ENCODE peak calls at places on chromosomes 1 and 21, in eight cellular contexts. C, N, M, J, I, X, R and A are unnamed samples. For H3K4me1, the result is how much of the 10 kb centered on the place peaks cover.

GRCh38 chr1:6392081-6392879 is 1.3 kb downstream of the ACOT7 start:
- DNase-seq in C (no peak), N (no peak), M (no peak), J (no peak), I (no peak), X (peak), R (no peak), A (peak)

GRCh38 chr1:224503161-224504118 is 68.8 kb upstream of the WDR26 start:
- DNase-seq in C (peak), N (peak), M (peak), J (peak), I (peak), X (peak), R (peak), A (no peak)

GRCh38 chr1:110187139-110187890 is 22.8 kb upstream of the KCNC4 start:
- DNase-seq in C (no peak), N (peak), M (no peak), J (no peak), I (no peak), X (no peak), R (no peak), A (no peak)

GRCh38 chr1:19465123-19465522 is 20.2 kb downstream of the CAPZB start:
- DNase-seq in C (no peak), N (no peak), M (no peak), J (no peak), I (no peak), X (no peak), R (no peak), A (no peak)

GRCh38 chr1:20110679-20111078 is 8.7 kb downstream of the PLA2G2D start:
- DNase-seq in C (no peak), N (peak), M (no peak), J (no peak), I (no peak), X (no peak), R (no peak), A (no peak)

GRCh38 chr1:204931768-204932572 is 61.3 kb downstream of the NFASC start:
- DNase-seq in C (no peak), N (peak), M (no peak), J (no peak), I (no peak), X (no peak), R (no peak), A (no peak)

GRCh38 chr1:234980224-234980656 is 148.4 kb downstream of the TOMM20 start:
- DNase-seq in C (no peak), N (no peak), M (no peak), J (no peak), I (no peak), X (no peak), R (no peak), A (no peak)

GRCh38 chr1:207241164-207241934 is 80.1 kb upstream of the CD55 start:
- DNase-seq in C (no peak), N (no peak), M (no peak), J (no peak), I (peak), X (no peak), R (no peak), A (no peak)

GRCh38 chr1:98034505-98034904 is 113.7 kb upstream of the DPYD start:
- DNase-seq in C (no peak), N (no peak), M (no peak), J (no peak), I (no peak), X (no peak), R (no peak), A (no peak)

GRCh38 chr1:231460614-231461013 is 38.5 kb upstream of the EGLN1 start:
- DNase-seq in C (no peak), N (no peak), M (no peak), J (peak), I (no peak), X (peak), R (no peak), A (peak)

GRCh38 chr1:59445040-59445439 is 148.1 kb downstream of the FGGY start:
- DNase-seq in C (no peak), N (no peak), M (peak), J (no peak), I (peak), X (no peak), R (no peak), A (no peak)

GRCh38 chr1:229011022-229011421 is 259.9 kb upstream of the RAB4A start:
- DNase-seq in C (no peak), N (no peak), M (no peak), J (no peak), I (no peak), X (no peak), R (no peak), A (no peak)

GRCh38 chr1:9909222-9910046 is 635 bp downstream of the CTNNBIP1 start:
- DNase-seq in C (no peak), N (peak), M (no peak), J (peak), I (no peak), X (peak), R (no peak), A (peak)

GRCh38 chr21:43194303-43195130 is 25.7 kb downstream of the CRYAA start:
- DNase-seq in C (no peak), N (peak), M (no peak), J (no peak), I (no peak), X (no peak), R (peak), A (no peak)

GRCh38 chr1:244834596-244835275 is 722 bp upstream of the COX20 start:
- DNase-seq in C (peak), N (no peak), M (no peak), J (no peak), I (peak), X (peak), R (peak), A (peak)

GRCh38 chr1:116510361-116510760 is 60.5 kb downstream of the CD58 start:
- DNase-seq in C (no peak), N (no peak), M (no peak), J (no peak), I (no peak), X (peak), R (no peak), A (no peak)

GRCh38 chr1:241639040-241639652 is 1.0 kb downstream of the CHML start:
- DNase-seq in C (no peak), N (no peak), M (no peak), J (no peak), I (peak), X (peak), R (no peak), A (no peak)

GRCh38 chr1:16326833-16327404 is 25.4 kb downstream of the FBXO42 start:
- DNase-seq in C (no peak), N (no peak), M (no peak), J (no peak), I (no peak), X (no peak), R (no peak), A (no peak)

GRCh38 chr1:246724725-246725095 is 501 bp downstream of the SCCPDH start:
- DNase-seq in C (no peak), N (no peak), M (no peak), J (peak), I (no peak), X (peak), R (no peak), A (no peak)

GRCh38 chr1:66725885-66726665 is 26.2 kb upstream of the DYNLT5 start:
- DNase-seq in C (peak), N (peak), M (peak), J (peak), I (peak), X (peak), R (no peak), A (peak)

DNA sequence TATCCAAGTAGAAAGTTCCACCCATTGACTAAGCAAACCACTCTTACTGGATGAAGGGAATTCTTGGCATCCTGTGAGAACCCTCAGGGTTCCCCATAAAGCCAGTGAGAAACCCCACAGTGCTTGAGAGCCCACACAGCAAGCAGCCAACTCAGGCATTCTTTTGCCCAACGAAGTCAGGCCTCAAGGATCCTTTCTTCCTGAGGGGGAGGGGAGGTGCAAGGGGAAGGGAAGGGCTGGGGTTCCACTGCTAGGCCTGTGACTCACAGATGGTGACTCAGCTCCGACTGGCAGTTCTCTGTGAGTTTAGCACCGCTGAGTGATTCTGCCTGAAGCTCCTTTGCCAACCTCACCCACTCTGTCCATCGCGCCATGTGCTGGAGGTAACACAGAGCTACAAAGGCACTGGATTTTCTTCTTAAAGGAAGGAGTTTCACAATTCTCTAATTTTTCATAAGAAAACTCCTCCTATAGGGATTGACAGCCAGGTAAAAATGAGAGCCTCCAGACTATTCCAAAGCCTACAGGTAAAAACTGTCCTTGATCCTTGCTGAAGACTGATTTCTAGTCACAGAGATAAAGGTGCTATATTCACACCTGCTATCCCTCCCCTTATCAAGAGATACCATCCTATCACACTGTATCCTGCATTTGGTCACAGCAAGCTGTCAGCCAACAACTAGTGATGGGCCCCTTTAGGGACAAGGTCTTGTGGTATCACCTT is 4.8 kb downstream of the ENO1 start:
- DNase-seq in C (peak), N (peak), M (peak), J (peak), I (peak), X (peak), R (peak), A (peak)
- H3K4me1 ChIP-seq in C (under half), N (under half), M (half or more), J (under half), I (under half), X (under half), R (half or more), A (half or more)

GRCh38 chr21:45631540-45631939 is 12.0 kb upstream of the PCBP3 start:
- DNase-seq in C (no peak), N (peak), M (no peak), J (no peak), I (no peak), X (no peak), R (peak), A (no peak)
- H3K4me1 ChIP-seq in C (under half), N (under half), M (under half), J (under half), I (under half), X (under half), R (under half), A (under half)

DNA sequence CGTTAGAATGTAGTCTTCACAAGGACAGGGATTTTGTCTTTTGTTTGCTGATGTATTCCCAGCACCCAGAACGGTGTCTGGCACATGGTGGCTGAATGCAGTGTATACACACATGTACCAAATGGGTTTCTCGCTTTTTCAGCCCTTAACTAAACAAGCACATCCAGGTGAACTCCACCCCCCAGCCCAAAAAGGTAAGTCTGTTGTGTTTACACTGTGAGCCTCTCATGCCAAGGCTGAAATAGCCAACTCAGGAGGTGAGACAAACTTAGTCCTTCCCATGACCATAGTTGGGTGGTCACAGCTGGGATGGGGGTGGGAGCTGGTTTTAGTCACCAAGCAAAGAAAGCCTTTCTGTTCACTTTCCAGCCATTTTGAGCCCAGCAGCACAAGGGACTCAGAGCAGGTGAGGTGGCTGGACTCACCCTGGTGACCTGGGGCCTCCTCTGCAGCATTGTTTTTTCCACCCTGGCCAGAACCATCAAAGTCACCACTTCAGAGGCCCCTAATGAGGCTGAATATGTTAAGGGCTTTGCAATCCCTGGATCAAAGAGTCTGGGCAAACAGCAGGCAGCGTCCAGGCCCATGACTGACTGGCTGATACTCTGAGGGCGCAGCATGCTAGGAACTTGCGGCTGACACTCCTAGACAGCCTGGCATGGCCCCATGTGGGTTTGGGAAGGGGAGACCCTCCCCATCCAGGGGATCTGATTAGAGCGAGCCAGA is 8.7 kb downstream of the TENT5B start:
- DNase-seq in C (no peak), N (no peak), M (no peak), J (no peak), I (no peak), X (no peak), R (no peak), A (no peak)
- H3K4me1 ChIP-seq in C (half or more), N (under half), M (under half), J (under half), I (under half), X (under half), R (half or more), A (under half)

GRCh38 chr1:160401972-160402795 is 1.8 kb downstream of the VANGL2 start:
- DNase-seq in C (no peak), N (no peak), M (no peak), J (no peak), I (no peak), X (no peak), R (peak), A (no peak)

GRCh38 chr1:160404094-160404493 is 3.7 kb downstream of the VANGL2 start:
- DNase-seq in C (no peak), N (no peak), M (no peak), J (no peak), I (no peak), X (no peak), R (peak), A (no peak)

GRCh38 chr1:160405331-160405877 is 5.0 kb downstream of the VANGL2 start:
- DNase-seq in C (no peak), N (no peak), M (no peak), J (no peak), I (no peak), X (no peak), R (peak), A (no peak)

GRCh38 chr1:160401487-160401805 is 1.1 kb downstream of the VANGL2 start:
- DNase-seq in C (no peak), N (no peak), M (no peak), J (no peak), I (no peak), X (no peak), R (peak), A (no peak)

GRCh38 chr1:160403244-160403643 is 2.9 kb downstream of the VANGL2 start:
- DNase-seq in C (no peak), N (no peak), M (no peak), J (no peak), I (no peak), X (no peak), R (no peak), A (no peak)
- H3K4me1 ChIP-seq in C (under half), N (under half), M (under half), J (under half), I (under half), X (under half), R (under half), A (under half)

DNA sequence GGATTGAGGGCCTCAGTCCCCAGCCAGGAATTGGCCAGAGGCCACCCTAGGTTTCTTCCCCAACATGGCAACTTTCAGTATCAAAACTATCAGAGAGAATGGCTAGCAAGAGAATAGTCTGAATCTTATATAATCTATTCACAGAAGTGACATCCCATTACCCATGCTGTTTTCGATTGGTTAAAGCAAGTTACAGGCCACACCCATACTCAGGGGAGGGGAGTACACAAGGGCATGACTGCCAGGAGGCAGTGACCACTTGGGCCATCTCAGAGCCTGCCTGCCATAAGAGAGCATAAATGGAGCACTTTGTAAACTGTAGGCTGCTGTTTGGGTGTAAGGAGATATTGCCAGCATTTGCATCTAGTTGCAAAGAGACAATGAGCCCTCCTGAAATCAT is 65.4 kb downstream of the FAM163A start:
- DNase-seq in C (no peak), N (no peak), M (no peak), J (no peak), I (no peak), X (no peak), R (no peak), A (no peak)
- H3K4me1 ChIP-seq in C (under half), N (under half), M (under half), J (under half), I (under half), X (under half), R (under half), A (under half)